ENCODE peak calls at places on chromosomes 16 and 17, in five cellular contexts. One of them, this sample, is unnamed.

GRCh38 chr17:74919440-74920305 is 3.4 kb downstream of the USH1G start:
- DNase-seq in heart left ventricle: no peak
- DNase-seq in uterus: no peak
- DNase-seq in prostate gland: no peak
- DNase-seq in HCT116: no peak
- DNase-seq in this sample: no peak

GRCh38 chr16:22152316-22152715 is 10.0 kb upstream of the SDR42E2 start:
- DNase-seq in heart left ventricle: no peak
- DNase-seq in uterus: no peak
- DNase-seq in prostate gland: no peak
- DNase-seq in HCT116: no peak
- DNase-seq in this sample: no peak

GRCh38 chr17:78323821-78324390 is 36.0 kb downstream of the SOCS3 start:
- DNase-seq in heart left ventricle: no peak
- DNase-seq in uterus: no peak
- DNase-seq in prostate gland: no peak
- DNase-seq in HCT116: no peak
- DNase-seq in this sample: no peak

GRCh38 chr17:77636835-77637806 is 321.4 kb upstream of the TNRC6C start:
- DNase-seq in heart left ventricle: no peak
- DNase-seq in uterus: no peak
- DNase-seq in prostate gland: no peak
- DNase-seq in HCT116: no peak
- DNase-seq in this sample: no peak

GRCh38 chr16:24773771-24774427 is 44.4 kb downstream of the TNRC6A start:
- DNase-seq in heart left ventricle: no peak
- DNase-seq in uterus: no peak
- DNase-seq in prostate gland: no peak
- DNase-seq in HCT116: no peak
- DNase-seq in this sample: no peak

GRCh38 chr16:86953631-86954465 is 363.3 kb downstream of the C16orf95 start:
- DNase-seq in heart left ventricle: no peak
- DNase-seq in uterus: no peak
- DNase-seq in prostate gland: no peak
- DNase-seq in HCT116: no peak
- DNase-seq in this sample: no peak

GRCh38 chr17:44540246-44541084 is 16.8 kb upstream of the FZD2 start:
- DNase-seq in heart left ventricle: no peak
- DNase-seq in uterus: no peak
- DNase-seq in prostate gland: no peak
- DNase-seq in HCT116: no peak
- DNase-seq in this sample: no peak

GRCh38 chr17:14015286-14015685 is 54.0 kb upstream of the COX10 start:
- DNase-seq in heart left ventricle: no peak
- DNase-seq in uterus: no peak
- DNase-seq in prostate gland: no peak
- DNase-seq in HCT116: no peak
- DNase-seq in this sample: no peak

GRCh38 chr17:44979426-44980273 is 11.5 kb upstream of the C1QL1 start:
- DNase-seq in heart left ventricle: peak
- DNase-seq in uterus: peak
- DNase-seq in prostate gland: no peak
- DNase-seq in HCT116: no peak
- DNase-seq in this sample: no peak

GRCh38 chr16:81798311-81799137 is 19.4 kb downstream of the PLCG2 start:
- DNase-seq in heart left ventricle: no peak
- DNase-seq in uterus: no peak
- DNase-seq in prostate gland: no peak
- DNase-seq in HCT116: no peak
- DNase-seq in this sample: no peak

GRCh38 chr17:80092959-80093358 is 8.4 kb upstream of the GAA start:
- DNase-seq in heart left ventricle: no peak
- DNase-seq in uterus: no peak
- DNase-seq in prostate gland: no peak
- DNase-seq in HCT116: no peak
- DNase-seq in this sample: no peak

GRCh38 chr16:84884311-84885023 is 64.7 kb downstream of the CRISPLD2 start:
- DNase-seq in heart left ventricle: peak
- DNase-seq in uterus: no peak
- DNase-seq in prostate gland: peak
- DNase-seq in HCT116: no peak
- DNase-seq in this sample: no peak

GRCh38 chr16:49489686-49490320 is 116.2 kb downstream of the C16orf78 start:
- DNase-seq in heart left ventricle: peak
- DNase-seq in uterus: no peak
- DNase-seq in prostate gland: no peak
- DNase-seq in HCT116: no peak
- DNase-seq in this sample: peak

GRCh38 chr17:1764274-1764673 is 2.4 kb downstream of the SERPINF1 start:
- DNase-seq in heart left ventricle: peak
- DNase-seq in uterus: peak
- DNase-seq in prostate gland: peak
- DNase-seq in HCT116: no peak
- DNase-seq in this sample: peak

DNA sequence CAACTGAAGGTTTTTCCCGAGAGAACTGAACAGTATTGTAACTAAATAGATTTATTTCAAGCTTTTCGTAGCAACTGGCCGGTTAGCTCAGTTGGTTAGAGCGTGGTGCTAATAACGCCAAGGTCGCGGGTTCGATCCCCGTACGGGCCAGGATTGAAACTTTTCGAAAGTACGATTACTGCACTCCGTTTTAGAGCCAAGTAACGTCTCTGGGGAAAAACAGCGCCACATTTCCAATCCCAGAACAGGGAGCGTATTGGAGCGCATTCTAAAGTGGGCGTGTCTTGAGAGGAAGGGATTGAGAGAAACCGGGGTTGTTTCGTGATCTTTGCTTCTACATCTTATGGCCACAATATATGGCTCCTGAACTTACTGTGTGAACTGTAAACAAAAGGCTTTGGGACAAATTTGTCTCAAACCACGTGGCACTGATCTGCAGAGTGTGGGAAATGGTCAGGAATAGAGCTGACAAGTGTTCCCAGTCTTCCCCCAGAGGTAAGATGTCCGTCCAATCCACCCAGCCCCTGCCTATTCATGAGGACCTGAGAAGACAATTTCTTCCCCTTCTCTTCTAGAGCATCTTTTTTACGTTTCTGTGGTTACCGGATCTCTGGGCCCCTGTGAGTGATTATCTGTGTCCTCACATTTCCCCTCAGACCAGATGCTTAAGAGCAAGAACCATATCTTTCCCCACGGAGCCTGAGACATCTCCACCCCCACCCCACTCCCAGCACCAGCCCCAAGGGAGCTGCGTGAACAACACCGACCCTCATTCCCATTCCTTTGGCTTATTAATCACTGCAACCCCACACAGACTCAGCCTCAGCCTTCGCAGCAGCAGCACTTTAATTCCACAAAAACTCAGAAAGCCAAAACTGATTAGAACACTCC is 2.2 kb downstream of the BORCS6 start:
- DNase-seq in heart left ventricle: peak
- DNase-seq in uterus: peak
- DNase-seq in prostate gland: peak
- DNase-seq in HCT116: peak
- DNase-seq in this sample: peak
- TF ChIP-seq POLR2A in heart left ventricle: peak
- TF ChIP-seq POLR2A in uterus: peak
- TF ChIP-seq POLR2A in prostate gland: no peak
- TF ChIP-seq POLR2A in HCT116: peak
- TF ChIP-seq POLR2A in this sample: no peak

GRCh38 chr17:18970582-18971480 is 18.9 kb downstream of the SLC5A10 start:
- DNase-seq in heart left ventricle: no peak
- DNase-seq in uterus: no peak
- DNase-seq in prostate gland: no peak
- DNase-seq in HCT116: no peak
- DNase-seq in this sample: no peak
- TF ChIP-seq CTCF in heart left ventricle: no peak
- TF ChIP-seq CTCF in uterus: no peak
- TF ChIP-seq CTCF in prostate gland: no peak
- TF ChIP-seq CTCF in HCT116: peak
- TF ChIP-seq CTCF in this sample: no peak

GRCh38 chr16:78098544-78099371 is 696 bp upstream of the WWOX start:
- DNase-seq in heart left ventricle: no peak
- DNase-seq in uterus: no peak
- DNase-seq in prostate gland: no peak
- DNase-seq in HCT116: no peak
- DNase-seq in this sample: no peak
- TF ChIP-seq POLR2A in heart left ventricle: no peak
- TF ChIP-seq POLR2A in uterus: no peak
- TF ChIP-seq POLR2A in prostate gland: no peak
- TF ChIP-seq POLR2A in HCT116: no peak
- TF ChIP-seq POLR2A in this sample: no peak

DNA sequence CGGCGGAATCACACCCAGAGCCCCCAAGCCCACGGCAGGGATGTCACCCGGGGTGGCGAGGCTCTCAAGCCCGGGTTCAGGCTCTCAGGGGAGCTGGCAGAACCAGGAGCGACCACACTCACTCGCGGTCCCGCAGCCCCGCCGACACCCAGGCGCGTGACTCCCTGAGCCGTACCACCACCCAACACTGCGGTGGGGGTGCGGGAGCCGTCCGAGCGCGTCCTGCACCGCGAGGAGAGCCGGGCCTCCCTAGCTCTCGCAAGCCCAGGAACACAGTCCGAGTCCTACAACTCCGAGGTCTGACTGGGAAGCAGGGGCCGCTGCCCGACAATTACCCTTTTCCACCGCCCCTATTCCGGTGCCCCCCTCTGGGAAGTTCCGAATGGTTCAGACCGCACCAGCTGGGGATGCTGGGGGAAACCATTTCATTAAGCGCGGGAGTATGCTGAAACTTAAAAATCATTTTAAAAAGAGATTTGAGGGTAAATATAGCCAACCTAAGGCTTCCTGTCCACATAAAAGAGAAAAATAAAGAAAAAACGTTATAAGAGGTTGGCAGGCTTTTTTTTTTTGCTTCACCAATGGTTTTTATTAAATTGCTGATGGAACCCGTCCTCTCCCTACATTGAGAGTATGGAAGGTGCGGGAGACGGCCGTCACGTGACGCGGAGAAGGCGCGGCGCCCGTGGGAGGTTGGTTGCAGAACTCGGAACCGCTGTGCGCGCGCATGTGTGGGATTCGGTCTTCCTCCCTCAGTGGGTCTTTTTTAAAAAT is at the start of gene FLCN:
- DNase-seq in heart left ventricle: peak
- DNase-seq in uterus: peak
- DNase-seq in prostate gland: peak
- DNase-seq in HCT116: peak
- DNase-seq in this sample: peak
- TF ChIP-seq CTCF in heart left ventricle: no peak
- TF ChIP-seq CTCF in uterus: peak
- TF ChIP-seq CTCF in prostate gland: peak
- TF ChIP-seq CTCF in HCT116: no peak
- TF ChIP-seq CTCF in this sample: peak

GRCh38 chr16:88978608-88979346 is 1.8 kb upstream of the CBFA2T3 start:
- DNase-seq in heart left ventricle: no peak
- DNase-seq in uterus: no peak
- DNase-seq in prostate gland: no peak
- DNase-seq in HCT116: no peak
- DNase-seq in this sample: no peak

GRCh38 chr16:88975511-88976061 is 1.4 kb downstream of the CBFA2T3 start:
- DNase-seq in heart left ventricle: no peak
- DNase-seq in uterus: no peak
- DNase-seq in prostate gland: no peak
- DNase-seq in HCT116: no peak
- DNase-seq in this sample: no peak

GRCh38 chr16:88977845-88978607 is 1.0 kb upstream of the CBFA2T3 start:
- DNase-seq in heart left ventricle: no peak
- DNase-seq in uterus: no peak
- DNase-seq in prostate gland: no peak
- DNase-seq in HCT116: no peak
- DNase-seq in this sample: no peak

GRCh38 chr16:88976359-88977027 is 514 bp downstream of the CBFA2T3 start:
- DNase-seq in heart left ventricle: no peak
- DNase-seq in uterus: no peak
- DNase-seq in prostate gland: no peak
- DNase-seq in HCT116: no peak
- DNase-seq in this sample: no peak

GRCh38 chr16:88977028-88977844 is at the start of gene CBFA2T3:
- DNase-seq in heart left ventricle: peak
- DNase-seq in uterus: peak
- DNase-seq in prostate gland: no peak
- DNase-seq in HCT116: no peak
- DNase-seq in this sample: peak
- TF ChIP-seq POLR2A in heart left ventricle: peak
- TF ChIP-seq POLR2A in uterus: no peak
- TF ChIP-seq POLR2A in prostate gland: no peak
- TF ChIP-seq POLR2A in HCT116: no peak
- TF ChIP-seq POLR2A in this sample: no peak

GRCh38 chr16:73217654-73218053 is 169.7 kb upstream of the ZFHX3 start:
- DNase-seq in heart left ventricle: no peak
- DNase-seq in uterus: no peak
- DNase-seq in prostate gland: no peak
- DNase-seq in HCT116: no peak
- DNase-seq in this sample: no peak
- TF ChIP-seq CTCF in heart left ventricle: no peak
- TF ChIP-seq CTCF in uterus: no peak
- TF ChIP-seq CTCF in prostate gland: no peak
- TF ChIP-seq CTCF in HCT116: peak
- TF ChIP-seq CTCF in this sample: no peak

GRCh38 chr16:72064361-72064894 is 1.4 kb downstream of the HPR start:
- DNase-seq in heart left ventricle: no peak
- DNase-seq in uterus: no peak
- DNase-seq in prostate gland: no peak
- DNase-seq in HCT116: no peak
- DNase-seq in this sample: no peak
- TF ChIP-seq POLR2A in heart left ventricle: no peak
- TF ChIP-seq POLR2A in uterus: no peak
- TF ChIP-seq POLR2A in prostate gland: no peak
- TF ChIP-seq POLR2A in HCT116: no peak
- TF ChIP-seq POLR2A in this sample: no peak